ENCODE peak calls at places on chromosome 2, in nine cellular contexts. X is Panc1, F is left lung, V is GM12864, J is kidney, A is right lobe of liver, B is BJ, S is AG09309, P is IMR-90. I is an unnamed sample.

GRCh38 chr2:150528861-150529801 is 41.7 kb upstream of the RND3 start:
- DNase-seq in A (no peak), B (peak), J (no peak), S (peak), X (peak), F (no peak), P (peak), V (peak), I (peak)

GRCh38 chr2:133266926-133267590 is 301.2 kb downstream of the NCKAP5 start:
- DNase-seq in F (no peak), B (no peak), P (no peak), J (no peak), X (no peak), V (no peak), A (no peak), S (no peak), I (no peak)

GRCh38 chr2:54372361-54372760 is 83.8 kb upstream of the SPTBN1 start:
- DNase-seq in S (no peak), J (no peak), F (no peak), X (no peak), B (no peak), P (no peak), V (no peak), A (no peak), I (no peak)

GRCh38 chr2:201406077-201406662 is 45.1 kb downstream of the TRAK2 start:
- DNase-seq in B (peak), V (no peak), A (no peak), X (no peak), S (peak), F (no peak), P (peak), J (no peak), I (peak)

GRCh38 chr2:120767486-120768005 is 31.9 kb downstream of the GLI2 start:
- DNase-seq in A (peak), X (no peak), V (no peak), F (peak), B (no peak), P (no peak), J (peak), S (no peak), I (no peak)

GRCh38 chr2:99900589-99900988 is 241.8 kb downstream of the AFF3 start:
- DNase-seq in P (no peak), S (no peak), B (no peak), F (no peak), V (no peak), A (no peak), J (no peak), X (no peak), I (peak)

GRCh38 chr2:75540994-75541393 is 19.7 kb downstream of the EVA1A start:
- DNase-seq in P (no peak), B (no peak), V (no peak), S (no peak), A (no peak), X (no peak), F (no peak), J (no peak), I (no peak)

GRCh38 chr2:164706522-164706921 is 85.2 kb upstream of the GRB14 start:
- DNase-seq in X (no peak), A (no peak), P (peak), S (peak), V (no peak), J (no peak), F (no peak), B (peak), I (peak)

GRCh38 chr2:102033028-102033749 is 41.4 kb downstream of the IL1R2 start:
- DNase-seq in B (no peak), S (no peak), F (peak), A (peak), J (peak), X (no peak), V (peak), P (peak), I (peak)
- TF ChIP-seq CTCF in B (no peak), S (no peak), F (no peak), A (no peak), J (no peak), X (no peak), V (no peak), P (peak), I (no peak)

DNA sequence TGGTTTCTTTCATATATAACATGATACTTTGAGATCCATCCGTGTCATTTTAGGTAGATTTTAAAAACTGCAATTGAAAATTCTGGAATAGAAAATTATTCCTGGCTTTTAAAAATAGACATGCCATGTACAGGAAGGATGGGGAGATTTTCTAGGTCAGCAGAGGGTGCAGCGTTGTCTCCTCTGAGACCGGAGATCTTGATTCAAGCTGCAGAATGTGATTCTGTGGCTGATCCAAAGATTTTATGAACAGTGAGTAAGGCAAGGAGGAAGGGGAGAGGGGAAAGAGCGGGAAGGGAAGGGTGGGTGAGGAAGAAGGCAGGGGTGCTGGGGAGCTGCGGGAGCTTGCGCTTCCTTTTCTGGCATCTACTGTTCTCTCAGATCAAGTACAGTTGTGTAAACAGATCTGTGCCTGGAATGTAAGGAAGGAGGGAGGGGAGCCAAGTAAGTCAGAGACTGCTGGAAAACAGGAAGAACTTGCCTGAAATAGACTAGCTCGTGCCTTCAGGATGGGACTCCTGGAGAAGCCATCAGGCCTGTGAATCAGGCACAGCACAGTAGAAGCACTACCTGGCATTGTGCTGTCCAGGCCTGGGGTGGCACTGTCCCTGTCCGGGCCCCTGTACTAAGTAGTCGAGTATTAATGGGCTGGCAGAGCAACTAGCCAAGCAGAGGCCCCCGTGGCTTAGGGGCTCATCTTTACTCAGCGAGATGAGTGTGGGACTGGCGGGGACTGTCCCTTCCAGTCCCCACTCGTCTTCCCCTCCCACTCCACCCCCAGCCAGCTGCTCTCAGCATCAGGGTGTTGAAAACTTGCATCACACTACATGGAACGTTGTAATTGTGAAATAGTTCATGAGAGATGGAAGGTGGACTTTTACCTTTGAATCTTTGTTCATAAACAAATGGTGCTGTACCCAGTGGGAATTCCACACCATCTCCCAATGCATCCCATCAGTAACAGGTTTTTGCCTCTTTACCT is 163.5 kb downstream of the UXS1 start:
- DNase-seq in P (peak), V (no peak), F (no peak), J (peak), S (peak), X (no peak), B (peak), A (peak), I (peak)
- H3K4me3 ChIP-seq in P (no peak), V (no peak), F (no peak), J (no peak), S (no peak), X (no peak), B (no peak), A (peak), I (no peak)

GRCh38 chr2:21820271-21820670 is 696.5 kb downstream of the TDRD15 start:
- DNase-seq in A (no peak), S (no peak), V (no peak), B (peak), J (no peak), X (no peak), P (peak), F (no peak), I (no peak)
- TF ChIP-seq CTCF in A (no peak), S (no peak), V (no peak), B (no peak), J (no peak), X (no peak), P (no peak), F (no peak), I (no peak)

GRCh38 chr2:26768759-26769500 is 4.8 kb downstream of the SLC35F6 start:
- DNase-seq in F (peak), V (no peak), J (peak), X (no peak), P (no peak), S (no peak), A (peak), B (no peak), I (peak)

GRCh38 chr2:26772064-26773001 is 8.2 kb downstream of the SLC35F6 start:
- DNase-seq in X (peak), A (peak), J (peak), S (no peak), V (no peak), B (peak), F (peak), P (peak), I (peak)

GRCh38 chr2:26769501-26769850 is 5.4 kb downstream of the SLC35F6 start:
- DNase-seq in P (no peak), J (no peak), X (no peak), F (no peak), B (no peak), S (no peak), V (no peak), A (no peak), I (no peak)

GRCh38 chr2:26767894-26768487 is 3.9 kb downstream of the SLC35F6 start:
- DNase-seq in P (no peak), B (no peak), A (peak), X (no peak), J (no peak), S (no peak), F (no peak), V (no peak), I (no peak)

DNA sequence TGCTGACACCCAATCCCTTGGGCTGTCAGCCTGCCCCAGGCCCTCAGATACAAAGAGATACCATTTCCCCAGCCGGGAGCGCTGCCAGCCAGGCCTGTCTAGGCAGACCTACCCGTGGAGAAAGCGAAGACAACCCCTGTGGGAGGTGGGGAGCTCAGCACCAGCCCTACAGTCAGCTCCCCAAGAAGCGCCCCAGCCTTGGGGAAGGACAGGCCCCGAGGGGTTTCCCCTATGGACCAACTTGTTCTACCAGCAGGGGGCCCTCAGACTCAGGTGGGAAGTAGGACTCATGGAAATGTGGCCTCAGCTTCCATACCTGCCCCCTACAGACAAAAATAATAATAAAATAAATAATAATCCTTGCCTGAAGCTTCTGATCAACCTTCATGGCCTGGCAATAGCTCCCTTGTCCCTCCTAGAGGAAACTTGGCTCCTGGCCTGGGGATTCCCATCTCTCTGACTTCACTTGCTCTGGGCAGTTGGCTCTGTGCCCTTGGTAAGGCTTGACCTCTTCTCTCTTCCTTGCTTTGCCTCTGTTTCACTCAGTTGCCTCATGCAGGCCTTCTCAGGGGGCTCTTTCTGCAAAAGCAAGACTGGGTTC is 7.0 kb downstream of the SLC35F6 start:
- DNase-seq in F (peak), A (peak), P (peak), V (no peak), X (no peak), B (peak), S (peak), J (peak), I (peak)
- H3K4me3 ChIP-seq in F (no peak), A (no peak), P (no peak), V (no peak), X (no peak), B (no peak), S (no peak), J (no peak), I (no peak)

I was measured in epithelial cell of esophagus.